ENCODE peak calls at places on chromosome 5, in four cellular contexts. W, F, A and Q are unnamed samples.

GRCh38 chr5:56802235-56802634 is 13.1 kb upstream of the MAP3K1 start:
- DNase-seq in W (peak), F (no peak), A (no peak), Q (no peak)

GRCh38 chr5:997001-997474 is 11.6 kb upstream of the NKD2 start:
- DNase-seq in W (peak), F (peak), A (peak), Q (no peak)

GRCh38 chr5:7251127-7251526 is 144.8 kb upstream of the ADCY2 start:
- DNase-seq in W (no peak), F (no peak), A (no peak), Q (no peak)

GRCh38 chr5:135332519-135333150 is 66.4 kb downstream of the MACROH2A1 start:
- DNase-seq in W (no peak), F (peak), A (peak), Q (peak)

GRCh38 chr5:168656633-168657032 is 77.5 kb upstream of the PANK3 start:
- DNase-seq in W (no peak), F (no peak), A (no peak), Q (no peak)

GRCh38 chr5:98735806-98736507 is 37.5 kb upstream of the RGMB start:
- DNase-seq in W (no peak), F (no peak), A (no peak), Q (no peak)

GRCh38 chr5:9453480-9454011 is 92.3 kb downstream of the SEMA5A start:
- DNase-seq in W (no peak), F (no peak), A (no peak), Q (no peak)

GRCh38 chr5:77620404-77620803 is 18.1 kb downstream of the OTP start:
- DNase-seq in W (peak), F (no peak), A (peak), Q (no peak)

GRCh38 chr5:89628876-89629635 is 746.1 kb upstream of the MEF2C start:
- DNase-seq in W (no peak), F (no peak), A (no peak), Q (no peak)

GRCh38 chr5:79971156-79971555 is 19.9 kb downstream of the MTX3 start:
- DNase-seq in W (no peak), F (no peak), A (no peak), Q (no peak)

GRCh38 chr5:95084757-95085156 is 200.1 kb downstream of the MCTP1 start:
- DNase-seq in W (no peak), F (no peak), A (no peak), Q (no peak)

GRCh38 chr5:99600952-99601351 is 672.1 kb upstream of the CHD1 start:
- DNase-seq in W (no peak), F (no peak), A (no peak), Q (no peak)

GRCh38 chr5:16909464-16909863 is 26.6 kb downstream of the MYO10 start:
- DNase-seq in W (no peak), F (no peak), A (no peak), Q (no peak)

GRCh38 chr5:146880985-146881384 is 2.4 kb upstream of the PPP2R2B start:
- DNase-seq in W (no peak), F (no peak), A (no peak), Q (no peak)

GRCh38 chr5:149419532-149420485 is 40.7 kb upstream of the IL17B start:
- DNase-seq in W (no peak), F (no peak), A (no peak), Q (no peak)
- TF ChIP-seq ELF4 in W (no peak), F (no peak), A (no peak), Q (no peak)

DNA sequence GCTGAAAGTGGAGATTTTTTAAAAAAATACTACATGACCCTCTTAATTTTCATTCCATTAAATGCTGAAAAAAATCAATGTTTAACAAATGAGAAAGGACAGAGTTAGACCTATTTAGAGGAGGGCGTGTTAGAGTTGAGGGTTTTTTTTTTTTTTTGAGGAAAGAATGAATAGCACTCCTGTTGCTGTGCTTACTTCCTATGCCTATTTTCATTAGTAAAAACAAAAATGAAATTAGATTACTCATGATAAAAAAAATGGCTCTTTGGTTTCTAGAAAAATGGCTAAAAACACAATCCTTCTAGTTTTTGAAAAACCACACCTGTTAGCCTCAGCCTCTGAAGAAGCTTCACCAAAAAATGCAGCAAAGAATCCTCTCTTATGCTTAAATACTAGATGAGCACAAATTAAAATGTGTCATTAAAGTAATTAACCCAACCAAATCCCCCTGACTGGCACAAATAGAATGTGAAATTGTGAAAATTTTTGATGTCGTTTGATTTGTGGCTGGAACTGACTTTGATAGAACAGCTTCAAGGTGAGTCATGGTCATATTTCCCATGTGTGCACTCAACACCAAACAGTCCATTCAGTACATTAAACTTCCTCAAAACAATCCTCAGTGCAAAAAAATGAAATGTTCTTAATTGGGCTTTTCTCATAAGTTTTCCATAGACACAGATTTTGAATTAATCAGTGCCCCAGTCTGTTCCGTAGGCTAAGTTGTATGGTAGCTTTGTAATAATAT is 98.0 kb downstream of the MACIR start:
- DNase-seq in W (no peak), F (no peak), A (no peak), Q (no peak)
- TF ChIP-seq SP1 in W (no peak), F (no peak), A (no peak), Q (no peak)

GRCh38 chr5:124706729-124707361 is 39.6 kb downstream of the ZNF608 start:
- DNase-seq in W (no peak), F (no peak), A (peak), Q (peak)
- TF ChIP-seq ELF4 in W (no peak), F (no peak), A (no peak), Q (no peak)

DNA sequence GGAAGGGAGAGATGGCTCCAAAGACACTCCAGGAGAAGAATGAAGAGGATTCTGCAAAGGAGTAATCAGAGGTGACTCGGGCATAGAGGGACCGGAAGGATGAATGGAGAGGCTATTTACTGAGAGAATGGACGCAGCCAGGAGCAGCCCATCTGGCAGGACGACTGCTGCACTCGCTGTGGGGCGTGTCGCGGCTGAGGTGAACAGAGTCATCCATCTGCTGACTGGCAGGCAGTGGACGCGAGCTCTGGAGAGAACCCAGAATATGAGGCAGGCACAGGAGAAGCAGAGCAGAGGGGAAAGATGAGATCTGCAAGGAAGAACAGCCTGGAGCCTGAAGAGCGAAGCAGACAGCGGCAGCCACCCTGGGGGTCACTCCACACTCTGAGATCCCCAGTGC is 16.4 kb downstream of the FGF1 start:
- DNase-seq in W (no peak), F (no peak), A (no peak), Q (no peak)
- TF ChIP-seq SP1 in W (no peak), F (no peak), A (no peak), Q (no peak)

DNA sequence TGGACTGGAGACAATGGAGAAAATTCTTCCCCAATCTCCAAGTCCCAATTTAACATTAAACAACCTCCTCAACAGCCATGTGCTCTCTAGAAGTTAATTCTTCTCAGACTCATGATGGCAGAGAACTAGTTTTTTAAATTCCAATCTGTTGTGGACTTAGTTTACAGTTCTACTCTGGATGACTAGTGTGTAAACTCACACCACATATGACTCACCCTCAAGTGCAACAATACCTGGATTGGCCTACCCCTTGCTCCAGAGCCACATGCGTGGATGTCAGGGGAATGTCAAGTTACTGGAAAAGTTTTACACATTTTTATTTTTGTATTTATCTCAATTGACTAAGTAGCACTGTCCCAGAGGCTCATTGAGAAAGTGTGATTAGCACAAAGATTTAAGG is 136.0 kb upstream of the EFNA5 start:
- DNase-seq in W (no peak), F (no peak), A (no peak), Q (no peak)
- TF ChIP-seq ELF4 in W (no peak), F (no peak), A (no peak), Q (no peak)

DNA sequence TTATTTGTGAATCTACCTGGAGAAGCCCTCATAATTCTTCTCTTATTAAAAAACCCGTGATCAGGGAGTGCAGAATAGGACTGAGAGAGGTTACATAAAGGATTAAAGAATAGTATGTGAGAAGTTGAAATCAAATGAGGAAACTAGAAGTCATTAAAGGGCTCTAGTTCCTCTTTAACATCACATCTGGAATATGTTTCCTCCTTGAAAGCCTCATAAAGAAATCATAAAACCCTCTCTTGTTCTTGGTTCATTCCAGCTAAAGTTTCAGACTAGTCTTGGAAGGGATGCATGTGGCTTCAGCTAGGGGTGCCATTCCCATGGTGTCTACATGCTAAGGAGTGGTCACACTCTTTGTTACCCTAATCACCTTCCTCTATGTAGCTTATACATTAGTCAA is 5.7 kb upstream of the C5orf46 start:
- DNase-seq in W (no peak), F (no peak), A (no peak), Q (no peak)
- TF ChIP-seq SP1 in W (no peak), F (no peak), A (no peak), Q (no peak)

GRCh38 chr5:172010278-172010677 is 3.8 kb upstream of the FBXW11 start:
- DNase-seq in W (no peak), F (no peak), A (peak), Q (no peak)
- TF ChIP-seq ELF4 in W (no peak), F (no peak), A (no peak), Q (no peak)